ENCODE peak calls at places on chromosomes 16 and 17, in four cellular contexts. G, J, U and B are unnamed samples.

GRCh38 chr16:14132696-14133048 is 61.6 kb downstream of the MRTFB start:
- DNase-seq in G (no peak), J (no peak), U (no peak), B (no peak)

GRCh38 chr17:80751460-80752368 is 207.1 kb downstream of the RPTOR start:
- DNase-seq in G (no peak), J (no peak), U (no peak), B (no peak)

GRCh38 chr17:7323731-7324437 is 5.3 kb downstream of the NEURL4 start:
- DNase-seq in G (peak; percentile 49), J (peak; percentile 41), U (no peak), B (peak; percentile 40)

GRCh38 chr17:54544239-54544638 is 356.4 kb upstream of the TOM1L1 start:
- DNase-seq in G (peak; percentile 32), J (no peak), U (no peak), B (peak; percentile 30)

GRCh38 chr16:85851034-85851780 is 47.8 kb upstream of the IRF8 start:
- DNase-seq in G (no peak), J (no peak), U (no peak), B (no peak)

GRCh38 chr17:2239882-2240430 is 63.6 kb downstream of the SMG6 start:
- DNase-seq in G (no peak), J (peak; percentile 60), U (peak; percentile 53), B (peak; percentile 84)

GRCh38 chr16:4261557-4262172 is 11.2 kb downstream of the TFAP4 start:
- DNase-seq in G (peak; percentile 66), J (no peak), U (no peak), B (peak; percentile 42)

GRCh38 chr17:7354262-7354781 is 634 bp upstream of the TMEM95 start:
- DNase-seq in G (peak; percentile 75), J (no peak), U (no peak), B (peak; percentile 36)

GRCh38 chr17:59427425-59427921 is 96.0 kb downstream of the YPEL2 start:
- DNase-seq in G (no peak), J (no peak), U (peak; percentile 36), B (peak; percentile 68)

GRCh38 chr16:14300631-14301149 is 229.6 kb downstream of the MRTFB start:
- DNase-seq in G (peak; percentile 86), J (peak; percentile 77), U (peak; percentile 81), B (peak; percentile 89)

GRCh38 chr16:83312015-83312734 is 495.6 kb upstream of the HSBP1 start:
- DNase-seq in G (peak; percentile 41), J (no peak), U (no peak), B (peak; percentile 32)

GRCh38 chr16:66357523-66357928 is 9.0 kb upstream of the CDH5 start:
- DNase-seq in G (peak; percentile 83), J (peak; percentile 74), U (no peak), B (peak; percentile 75)

GRCh38 chr17:51601622-51602261 is 341.4 kb downstream of the UTP18 start:
- DNase-seq in G (no peak), J (no peak), U (no peak), B (no peak)

GRCh38 chr16:564690-565419 is 1.9 kb upstream of the NHLRC4 start:
- DNase-seq in G (no peak), J (no peak), U (no peak), B (no peak)

GRCh38 chr16:26475579-26475978 is 591.1 kb upstream of the C16orf82 start:
- DNase-seq in G (no peak), J (no peak), U (no peak), B (no peak)

GRCh38 chr17:43431741-43432523 is 33.1 kb downstream of the ARL4D start:
- DNase-seq in G (no peak), J (peak; percentile 48), U (no peak), B (no peak)

GRCh38 chr17:43430936-43431649 is 32.3 kb downstream of the ARL4D start:
- DNase-seq in G (no peak), J (no peak), U (no peak), B (no peak)

GRCh38 chr17:43423777-43424455 is 25.1 kb downstream of the ARL4D start:
- DNase-seq in G (no peak), J (no peak), U (no peak), B (no peak)

GRCh38 chr17:43427362-43428043 is 28.7 kb downstream of the ARL4D start:
- DNase-seq in G (no peak), J (no peak), U (no peak), B (no peak)

DNA sequence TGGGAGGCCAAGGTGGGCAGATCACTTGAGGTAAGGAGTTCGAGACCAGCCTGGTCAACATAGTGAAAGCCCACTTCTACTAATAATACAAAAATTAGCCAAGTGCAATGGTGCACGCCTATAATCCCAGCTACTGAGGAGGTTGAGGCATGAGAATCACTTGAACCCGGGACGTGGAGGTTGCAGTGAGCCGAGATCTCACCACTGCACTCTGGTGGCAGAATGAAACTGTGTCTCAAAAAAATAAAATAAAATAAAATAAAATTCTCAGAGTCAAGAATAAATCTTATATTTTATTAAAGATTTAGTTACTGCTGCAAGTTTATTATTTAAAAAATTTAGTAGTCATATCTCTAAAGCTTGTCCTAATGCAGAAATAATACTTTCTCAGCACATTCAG is 29.7 kb downstream of the ARL4D start:
- DNase-seq in G (no peak), J (no peak), U (no peak), B (no peak)
- TF ChIP-seq CTCF in G (peak; percentile 12), J (no peak), U (no peak), B (peak; percentile 26)

GRCh38 chr17:45131294-45131615 is 1.1 kb downstream of the PLCD3 start:
- DNase-seq in G (no peak), J (no peak), U (no peak), B (no peak)
- H3K4me3 ChIP-seq in G (peak overlapping the region; percentile 96), J (peak overlapping the region; percentile 98), U (peak overlapping the region; percentile 74), B (no peak overlapping the region)

DNA sequence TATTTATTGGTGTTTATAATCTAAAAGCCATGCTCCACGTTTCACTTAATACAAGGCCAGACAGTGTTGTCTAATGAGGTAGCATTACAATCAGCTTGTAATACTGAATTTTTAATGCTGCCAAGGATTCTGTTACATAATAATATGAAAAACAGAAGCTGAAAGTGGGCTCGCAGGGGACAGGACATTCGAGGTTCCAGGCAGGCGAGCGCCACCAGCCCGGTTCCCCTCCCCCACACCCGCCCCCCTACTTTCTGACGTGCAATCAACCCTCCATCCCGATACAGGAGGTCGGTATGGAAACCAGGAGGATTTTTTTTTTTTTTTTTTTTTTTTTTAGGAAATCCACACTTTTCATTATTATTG is 6.2 kb upstream of the ZFHX3 start:
- DNase-seq in G (no peak), J (no peak), U (no peak), B (peak; percentile 40)
- TF ChIP-seq CTCF in G (no peak), J (no peak), U (no peak), B (no peak)

GRCh38 chr17:38430316-38430715 is 2.1 kb downstream of the ARHGAP23 start:
- DNase-seq in G (no peak), J (no peak), U (no peak), B (peak; percentile 78)
- H3K4me3 ChIP-seq in G (no peak overlapping the region), J (no peak overlapping the region), U (no peak overlapping the region), B (no peak overlapping the region)